ENCODE peak calls at places on chromosomes 16 and 17, in six cellular contexts. One of them, this sample, is unnamed.

GRCh38 chr16:15491430-15491829 is 57.0 kb downstream of the BMERB1 start:
- DNase-seq in GM12892: no peak
- DNase-seq in HepG2: no peak
- DNase-seq in uterus: no peak
- DNase-seq in esophagus muscularis mucosa: no peak
- DNase-seq in H54: no peak
- DNase-seq in this sample: no peak

GRCh38 chr16:84196727-84197486 is 6.0 kb downstream of the ADAD2 start:
- DNase-seq in H54: no peak
- DNase-seq in esophagus muscularis mucosa: no peak
- DNase-seq in HepG2: no peak
- DNase-seq in uterus: no peak
- DNase-seq in GM12892: no peak
- DNase-seq in this sample: no peak

GRCh38 chr16:50296807-50297206 is 30.5 kb downstream of the ADCY7 start:
- DNase-seq in GM12892: no peak
- DNase-seq in HepG2: no peak
- DNase-seq in esophagus muscularis mucosa: no peak
- DNase-seq in H54: no peak
- DNase-seq in uterus: no peak
- DNase-seq in this sample: no peak

GRCh38 chr16:68792465-68793324 is 50.6 kb upstream of the TANGO6 start:
- DNase-seq in uterus: no peak
- DNase-seq in HepG2: peak
- DNase-seq in GM12892: no peak
- DNase-seq in esophagus muscularis mucosa: no peak
- DNase-seq in H54: no peak
- DNase-seq in this sample: peak

GRCh38 chr17:30992551-30992950 is 21.7 kb downstream of the RNF135 start:
- DNase-seq in esophagus muscularis mucosa: no peak
- DNase-seq in GM12892: no peak
- DNase-seq in H54: no peak
- DNase-seq in uterus: no peak
- DNase-seq in HepG2: no peak
- DNase-seq in this sample: no peak

GRCh38 chr17:27390540-27390939 is 65.7 kb upstream of the KSR1 start:
- DNase-seq in uterus: no peak
- DNase-seq in GM12892: no peak
- DNase-seq in HepG2: no peak
- DNase-seq in H54: no peak
- DNase-seq in esophagus muscularis mucosa: no peak
- DNase-seq in this sample: no peak

GRCh38 chr17:44117351-44117750 is 6.1 kb downstream of the HDAC5 start:
- DNase-seq in H54: no peak
- DNase-seq in GM12892: no peak
- DNase-seq in esophagus muscularis mucosa: no peak
- DNase-seq in HepG2: no peak
- DNase-seq in uterus: no peak
- DNase-seq in this sample: no peak

GRCh38 chr17:76626442-76626841 is 17.1 kb downstream of the ST6GALNAC1 start:
- DNase-seq in esophagus muscularis mucosa: no peak
- DNase-seq in H54: no peak
- DNase-seq in uterus: no peak
- DNase-seq in GM12892: no peak
- DNase-seq in HepG2: no peak
- DNase-seq in this sample: no peak

GRCh38 chr16:54944002-54944401 is 13.3 kb downstream of the IRX5 start:
- DNase-seq in esophagus muscularis mucosa: no peak
- DNase-seq in uterus: no peak
- DNase-seq in GM12892: no peak
- DNase-seq in H54: no peak
- DNase-seq in HepG2: no peak
- DNase-seq in this sample: no peak

GRCh38 chr17:44314869-44315661 is 6.7 kb downstream of the RUNDC3A start:
- DNase-seq in H54: no peak
- DNase-seq in GM12892: peak
- DNase-seq in esophagus muscularis mucosa: no peak
- DNase-seq in uterus: no peak
- DNase-seq in HepG2: no peak
- DNase-seq in this sample: peak

GRCh38 chr16:20023190-20023589 is 50.5 kb downstream of the GPR139 start:
- DNase-seq in HepG2: peak
- DNase-seq in H54: no peak
- DNase-seq in GM12892: no peak
- DNase-seq in esophagus muscularis mucosa: no peak
- DNase-seq in uterus: no peak
- DNase-seq in this sample: no peak

GRCh38 chr17:233473-233941 is 52.1 kb upstream of the DOC2B start:
- DNase-seq in esophagus muscularis mucosa: no peak
- DNase-seq in H54: no peak
- DNase-seq in uterus: peak
- DNase-seq in HepG2: peak
- DNase-seq in GM12892: no peak
- DNase-seq in this sample: no peak

GRCh38 chr17:45946841-45947256 is 52.2 kb upstream of the STH start:
- DNase-seq in esophagus muscularis mucosa: no peak
- DNase-seq in HepG2: no peak
- DNase-seq in H54: no peak
- DNase-seq in uterus: no peak
- DNase-seq in GM12892: no peak
- DNase-seq in this sample: peak

GRCh38 chr17:5897320-5897911 is 172.8 kb upstream of the WSCD1 start:
- DNase-seq in H54: no peak
- DNase-seq in GM12892: no peak
- DNase-seq in HepG2: no peak
- DNase-seq in uterus: no peak
- DNase-seq in esophagus muscularis mucosa: no peak
- DNase-seq in this sample: no peak

GRCh38 chr16:73060948-73061495 is 13.1 kb upstream of the ZFHX3 start:
- DNase-seq in esophagus muscularis mucosa: no peak
- DNase-seq in uterus: no peak
- DNase-seq in H54: no peak
- DNase-seq in HepG2: no peak
- DNase-seq in GM12892: no peak
- DNase-seq in this sample: no peak

GRCh38 chr17:68457168-68457538 is at the start of gene WIPI1:
- DNase-seq in GM12892: no peak
- DNase-seq in H54: no peak
- DNase-seq in uterus: peak
- DNase-seq in esophagus muscularis mucosa: peak
- DNase-seq in HepG2: peak
- DNase-seq in this sample: no peak
- TF ChIP-seq POLR2A in GM12892: no peak
- TF ChIP-seq POLR2A in H54: peak
- TF ChIP-seq POLR2A in uterus: peak
- TF ChIP-seq POLR2A in esophagus muscularis mucosa: peak
- TF ChIP-seq POLR2A in HepG2: peak
- TF ChIP-seq POLR2A in this sample: peak

GRCh38 chr16:88842806-88843205 is 13.9 kb downstream of the GALNS start:
- DNase-seq in esophagus muscularis mucosa: no peak
- DNase-seq in uterus: no peak
- DNase-seq in H54: no peak
- DNase-seq in GM12892: no peak
- DNase-seq in HepG2: no peak
- DNase-seq in this sample: no peak

GRCh38 chr16:88842308-88842756 is 14.4 kb downstream of the GALNS start:
- DNase-seq in esophagus muscularis mucosa: no peak
- DNase-seq in HepG2: no peak
- DNase-seq in uterus: no peak
- DNase-seq in H54: no peak
- DNase-seq in GM12892: no peak
- DNase-seq in this sample: no peak

GRCh38 chr16:88846088-88846487 is 10.7 kb downstream of the GALNS start:
- DNase-seq in HepG2: no peak
- DNase-seq in uterus: no peak
- DNase-seq in esophagus muscularis mucosa: no peak
- DNase-seq in H54: peak
- DNase-seq in GM12892: no peak
- DNase-seq in this sample: no peak

GRCh38 chr16:88843256-88843655 is 13.5 kb downstream of the GALNS start:
- DNase-seq in H54: no peak
- DNase-seq in esophagus muscularis mucosa: no peak
- DNase-seq in GM12892: no peak
- DNase-seq in HepG2: no peak
- DNase-seq in uterus: no peak
- DNase-seq in this sample: no peak

DNA sequence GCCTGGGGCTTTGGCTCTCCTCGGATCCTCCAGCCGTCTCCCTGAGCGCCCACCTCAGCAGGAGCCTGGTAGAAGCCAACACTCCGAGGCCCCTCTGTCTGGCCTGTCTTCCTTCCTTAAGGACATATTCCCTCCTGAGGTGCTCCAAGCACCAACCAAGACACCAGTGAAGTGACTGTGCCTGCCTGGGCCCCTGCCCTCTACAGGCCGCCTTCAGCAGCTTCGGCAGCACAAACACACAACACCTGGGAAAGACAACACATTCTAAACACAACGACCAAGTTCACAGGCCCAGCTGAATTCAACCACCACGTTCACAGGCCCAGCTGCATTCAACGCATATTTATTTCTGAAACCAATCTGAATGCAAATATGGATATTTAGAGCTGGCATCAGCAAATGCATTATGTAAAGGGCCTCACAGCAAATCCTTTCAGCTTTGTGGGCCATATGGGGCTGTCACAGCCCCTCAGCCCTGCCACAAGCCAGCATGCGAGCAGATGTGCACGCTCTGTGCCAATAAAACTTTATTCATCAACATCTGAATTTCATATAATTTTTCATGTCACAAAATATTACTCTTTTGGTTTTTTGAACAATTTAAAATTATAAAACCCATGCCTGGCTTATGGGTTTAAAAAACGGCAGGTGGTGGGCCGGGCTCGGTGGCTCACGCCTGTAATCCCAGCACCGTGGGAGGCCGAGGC is 12.2 kb downstream of the GALNS start:
- DNase-seq in esophagus muscularis mucosa: no peak
- DNase-seq in GM12892: no peak
- DNase-seq in H54: no peak
- DNase-seq in HepG2: no peak
- DNase-seq in uterus: no peak
- DNase-seq in this sample: no peak
- TF ChIP-seq POLR2A in esophagus muscularis mucosa: no peak
- TF ChIP-seq POLR2A in GM12892: no peak
- TF ChIP-seq POLR2A in H54: no peak
- TF ChIP-seq POLR2A in HepG2: no peak
- TF ChIP-seq POLR2A in uterus: no peak
- TF ChIP-seq POLR2A in this sample: no peak

GRCh38 chr17:65117384-65118035 is 19.7 kb upstream of the RGS9 start:
- DNase-seq in esophagus muscularis mucosa: no peak
- DNase-seq in GM12892: no peak
- DNase-seq in H54: no peak
- DNase-seq in HepG2: no peak
- DNase-seq in uterus: no peak
- DNase-seq in this sample: no peak

GRCh38 chr17:65121916-65122821 is 15.0 kb upstream of the RGS9 start:
- DNase-seq in H54: no peak
- DNase-seq in GM12892: no peak
- DNase-seq in HepG2: no peak
- DNase-seq in uterus: no peak
- DNase-seq in esophagus muscularis mucosa: no peak
- DNase-seq in this sample: no peak

GRCh38 chr17:65123757-65124675 is 13.2 kb upstream of the RGS9 start:
- DNase-seq in HepG2: no peak
- DNase-seq in H54: no peak
- DNase-seq in uterus: no peak
- DNase-seq in esophagus muscularis mucosa: no peak
- DNase-seq in GM12892: no peak
- DNase-seq in this sample: no peak

GRCh38 chr17:65121368-65121767 is 15.8 kb upstream of the RGS9 start:
- DNase-seq in H54: no peak
- DNase-seq in uterus: no peak
- DNase-seq in GM12892: no peak
- DNase-seq in esophagus muscularis mucosa: no peak
- DNase-seq in HepG2: no peak
- DNase-seq in this sample: no peak

GRCh38 chr17:65122836-65123756 is 14.1 kb upstream of the RGS9 start:
- DNase-seq in esophagus muscularis mucosa: peak
- DNase-seq in uterus: peak
- DNase-seq in HepG2: peak
- DNase-seq in H54: peak
- DNase-seq in GM12892: peak
- DNase-seq in this sample: peak
- TF ChIP-seq POLR2A in esophagus muscularis mucosa: no peak
- TF ChIP-seq POLR2A in uterus: no peak
- TF ChIP-seq POLR2A in HepG2: peak
- TF ChIP-seq POLR2A in H54: peak
- TF ChIP-seq POLR2A in GM12892: peak
- TF ChIP-seq POLR2A in this sample: no peak

GRCh38 chr17:7218774-7219173 is 862 bp downstream of the DLG4 start:
- DNase-seq in GM12892: no peak
- DNase-seq in esophagus muscularis mucosa: no peak
- DNase-seq in H54: no peak
- DNase-seq in HepG2: no peak
- DNase-seq in uterus: no peak
- DNase-seq in this sample: no peak

GRCh38 chr17:7221281-7222092 is 1.7 kb downstream of the ACADVL start:
- DNase-seq in uterus: peak
- DNase-seq in esophagus muscularis mucosa: no peak
- DNase-seq in HepG2: no peak
- DNase-seq in H54: no peak
- DNase-seq in GM12892: no peak
- DNase-seq in this sample: no peak

GRCh38 chr17:7220593-7221280 is 999 bp downstream of the ACADVL start:
- DNase-seq in GM12892: peak
- DNase-seq in H54: no peak
- DNase-seq in uterus: no peak
- DNase-seq in HepG2: peak
- DNase-seq in esophagus muscularis mucosa: no peak
- DNase-seq in this sample: peak

GRCh38 chr17:7219434-7219811 is 213 bp downstream of the DLG4 start:
- DNase-seq in esophagus muscularis mucosa: no peak
- DNase-seq in H54: no peak
- DNase-seq in HepG2: no peak
- DNase-seq in GM12892: no peak
- DNase-seq in uterus: no peak
- DNase-seq in this sample: no peak

DNA sequence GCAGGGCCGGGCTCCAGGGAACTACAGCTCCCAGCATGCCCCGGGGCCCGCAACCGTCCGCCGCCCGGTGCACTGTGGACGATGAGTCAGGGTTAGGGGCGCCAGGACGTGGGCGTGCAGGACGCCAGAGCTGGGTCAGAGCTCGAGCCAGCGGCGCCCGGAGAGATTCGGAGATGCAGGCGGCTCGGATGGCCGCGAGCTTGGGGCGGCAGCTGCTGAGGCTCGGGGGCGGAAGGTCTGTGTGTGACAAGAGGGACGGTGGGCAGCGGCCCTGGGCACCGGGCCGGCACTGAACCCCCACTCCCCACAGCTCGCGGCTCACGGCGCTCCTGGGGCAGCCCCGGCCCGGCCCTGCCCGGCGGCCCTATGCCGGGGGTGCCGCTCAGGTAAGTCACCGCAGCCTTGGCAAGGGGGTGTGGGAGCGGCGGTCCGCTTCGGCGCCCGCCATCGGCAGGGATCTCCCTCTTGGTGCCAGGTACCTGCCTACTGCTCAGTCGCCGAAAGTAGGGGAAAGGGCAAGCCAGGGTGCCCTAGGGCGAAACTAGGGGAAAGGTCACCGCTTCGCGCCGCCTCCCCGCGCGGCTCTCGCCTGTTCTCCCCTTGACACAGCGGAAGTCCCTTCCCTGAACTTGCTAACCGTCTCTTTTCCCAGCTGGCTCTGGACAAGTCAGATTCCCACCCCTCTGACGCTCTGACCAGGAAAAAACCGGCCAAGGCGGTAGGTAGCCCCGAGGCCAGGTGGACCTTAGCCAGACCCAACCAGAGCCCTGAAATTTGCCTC is at the start of the genes ACADVL and DLG4:
- DNase-seq in esophagus muscularis mucosa: peak
- DNase-seq in HepG2: peak
- DNase-seq in H54: peak
- DNase-seq in GM12892: peak
- DNase-seq in uterus: peak
- DNase-seq in this sample: peak
- TF ChIP-seq POLR2A in esophagus muscularis mucosa: peak
- TF ChIP-seq POLR2A in HepG2: peak
- TF ChIP-seq POLR2A in H54: peak
- TF ChIP-seq POLR2A in GM12892: peak
- TF ChIP-seq POLR2A in uterus: peak
- TF ChIP-seq POLR2A in this sample: peak

This sample was measured in thyroid gland.